ENCODE peak calls at places on chromosome 9, in eight cellular contexts. One of them, this sample, is unnamed. For H3K36me3, the result is how much of the 10 kb centered on the place peaks cover.

GRCh38 chr9:92950359-92950955 is 3.1 kb downstream of the FGD3 start:
- DNase-seq in tibial nerve: no peak
- DNase-seq in effector memory CD4-positive, alpha-beta T cell: no peak
- DNase-seq in pancreas: no peak
- DNase-seq in ovary: no peak
- DNase-seq in left lung: no peak
- DNase-seq in CD8-positive, alpha-beta memory T cell: no peak
- DNase-seq in spleen: no peak
- DNase-seq in this sample: no peak

GRCh38 chr9:20321683-20322082 is 300.6 kb downstream of the MLLT3 start:
- DNase-seq in tibial nerve: no peak
- DNase-seq in effector memory CD4-positive, alpha-beta T cell: peak
- DNase-seq in pancreas: no peak
- DNase-seq in ovary: no peak
- DNase-seq in left lung: no peak
- DNase-seq in CD8-positive, alpha-beta memory T cell: peak
- DNase-seq in spleen: no peak
- DNase-seq in this sample: no peak

GRCh38 chr9:126886897-126887296 is 26.5 kb downstream of the ZBTB34 start:
- DNase-seq in tibial nerve: no peak
- DNase-seq in effector memory CD4-positive, alpha-beta T cell: no peak
- DNase-seq in pancreas: no peak
- DNase-seq in ovary: no peak
- DNase-seq in left lung: no peak
- DNase-seq in CD8-positive, alpha-beta memory T cell: no peak
- DNase-seq in spleen: no peak
- DNase-seq in this sample: no peak

GRCh38 chr9:84751921-84752320 is 82.4 kb downstream of the NTRK2 start:
- DNase-seq in tibial nerve: no peak
- DNase-seq in effector memory CD4-positive, alpha-beta T cell: no peak
- DNase-seq in pancreas: no peak
- DNase-seq in ovary: no peak
- DNase-seq in left lung: no peak
- DNase-seq in CD8-positive, alpha-beta memory T cell: no peak
- DNase-seq in spleen: no peak
- DNase-seq in this sample: no peak

GRCh38 chr9:89617978-89618377 is 13.2 kb downstream of the GADD45G start:
- DNase-seq in tibial nerve: no peak
- DNase-seq in effector memory CD4-positive, alpha-beta T cell: no peak
- DNase-seq in pancreas: peak
- DNase-seq in ovary: no peak
- DNase-seq in left lung: peak
- DNase-seq in CD8-positive, alpha-beta memory T cell: no peak
- DNase-seq in spleen: no peak
- DNase-seq in this sample: no peak

GRCh38 chr9:120711841-120712538 is 2.3 kb downstream of the MEGF9 start:
- DNase-seq in tibial nerve: no peak
- DNase-seq in effector memory CD4-positive, alpha-beta T cell: no peak
- DNase-seq in pancreas: no peak
- DNase-seq in ovary: no peak
- DNase-seq in left lung: no peak
- DNase-seq in CD8-positive, alpha-beta memory T cell: no peak
- DNase-seq in spleen: no peak
- DNase-seq in this sample: no peak

GRCh38 chr9:75238311-75238976 is 150.1 kb downstream of the OSTF1 start:
- DNase-seq in tibial nerve: peak
- DNase-seq in effector memory CD4-positive, alpha-beta T cell: peak
- DNase-seq in pancreas: peak
- DNase-seq in ovary: no peak
- DNase-seq in left lung: peak
- DNase-seq in CD8-positive, alpha-beta memory T cell: peak
- DNase-seq in spleen: no peak
- DNase-seq in this sample: peak

GRCh38 chr9:30815585-30815984 is 1568.9 kb upstream of the ACO1 start:
- DNase-seq in tibial nerve: no peak
- DNase-seq in effector memory CD4-positive, alpha-beta T cell: no peak
- DNase-seq in pancreas: no peak
- DNase-seq in ovary: no peak
- DNase-seq in left lung: no peak
- DNase-seq in CD8-positive, alpha-beta memory T cell: no peak
- DNase-seq in spleen: no peak
- DNase-seq in this sample: peak

GRCh38 chr9:130262061-130262745 is 3.4 kb upstream of the HMCN2 start:
- DNase-seq in tibial nerve: no peak
- DNase-seq in effector memory CD4-positive, alpha-beta T cell: no peak
- DNase-seq in pancreas: no peak
- DNase-seq in ovary: no peak
- DNase-seq in left lung: no peak
- DNase-seq in CD8-positive, alpha-beta memory T cell: no peak
- DNase-seq in spleen: peak
- DNase-seq in this sample: no peak

GRCh38 chr9:126386814-126387213 is 60.2 kb downstream of the MVB12B start:
- DNase-seq in tibial nerve: no peak
- DNase-seq in effector memory CD4-positive, alpha-beta T cell: no peak
- DNase-seq in pancreas: no peak
- DNase-seq in ovary: no peak
- DNase-seq in left lung: no peak
- DNase-seq in CD8-positive, alpha-beta memory T cell: no peak
- DNase-seq in spleen: no peak
- DNase-seq in this sample: no peak

GRCh38 chr9:122379340-122379739 is 8.5 kb downstream of the PTGS1 start:
- DNase-seq in tibial nerve: no peak
- DNase-seq in effector memory CD4-positive, alpha-beta T cell: no peak
- DNase-seq in pancreas: no peak
- DNase-seq in ovary: no peak
- DNase-seq in left lung: no peak
- DNase-seq in CD8-positive, alpha-beta memory T cell: no peak
- DNase-seq in spleen: no peak
- DNase-seq in this sample: no peak

GRCh38 chr9:131744171-131744714 is 4.4 kb upstream of the RAPGEF1 start:
- DNase-seq in tibial nerve: no peak
- DNase-seq in effector memory CD4-positive, alpha-beta T cell: no peak
- DNase-seq in pancreas: peak
- DNase-seq in ovary: no peak
- DNase-seq in left lung: no peak
- DNase-seq in CD8-positive, alpha-beta memory T cell: peak
- DNase-seq in spleen: no peak
- DNase-seq in this sample: no peak

GRCh38 chr9:134600836-134601638 is 40.6 kb upstream of the COL5A1 start:
- DNase-seq in tibial nerve: peak
- DNase-seq in effector memory CD4-positive, alpha-beta T cell: no peak
- DNase-seq in pancreas: no peak
- DNase-seq in ovary: no peak
- DNase-seq in left lung: no peak
- DNase-seq in CD8-positive, alpha-beta memory T cell: no peak
- DNase-seq in spleen: no peak
- DNase-seq in this sample: no peak

GRCh38 chr9:116154976-116155699 is 1.5 kb downstream of the PAPPA start:
- DNase-seq in tibial nerve: no peak
- DNase-seq in effector memory CD4-positive, alpha-beta T cell: no peak
- DNase-seq in pancreas: no peak
- DNase-seq in ovary: peak
- DNase-seq in left lung: peak
- DNase-seq in CD8-positive, alpha-beta memory T cell: no peak
- DNase-seq in spleen: no peak
- DNase-seq in this sample: no peak

DNA sequence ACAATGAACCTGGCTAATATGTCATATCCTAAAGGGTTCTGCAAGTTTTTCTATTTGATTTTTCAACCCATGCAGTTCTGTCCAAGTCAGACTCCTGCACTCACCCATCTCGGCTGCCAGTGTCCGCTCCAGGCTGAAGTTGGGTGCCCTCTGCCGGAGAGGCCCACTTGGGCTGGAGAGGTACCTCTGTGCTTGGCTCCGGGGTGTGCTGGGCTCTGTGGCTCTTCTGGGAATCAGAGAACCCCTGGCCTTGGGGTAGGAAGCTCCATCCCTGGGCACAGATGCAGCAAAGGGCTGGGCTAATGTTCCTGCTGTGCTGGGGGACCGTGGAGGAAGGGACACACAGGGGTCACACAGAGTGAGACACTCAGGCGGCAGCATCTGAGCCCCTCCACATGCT is 26.2 kb downstream of the ORM2 start:
- DNase-seq in tibial nerve: no peak
- DNase-seq in effector memory CD4-positive, alpha-beta T cell: no peak
- DNase-seq in pancreas: no peak
- DNase-seq in ovary: no peak
- DNase-seq in left lung: no peak
- DNase-seq in CD8-positive, alpha-beta memory T cell: no peak
- DNase-seq in spleen: peak
- DNase-seq in this sample: no peak
- H3K36me3 ChIP-seq in tibial nerve: under half
- H3K36me3 ChIP-seq in effector memory CD4-positive, alpha-beta T cell: half or more
- H3K36me3 ChIP-seq in pancreas: under half
- H3K36me3 ChIP-seq in ovary: under half
- H3K36me3 ChIP-seq in left lung: half or more
- H3K36me3 ChIP-seq in CD8-positive, alpha-beta memory T cell: half or more
- H3K36me3 ChIP-seq in spleen: half or more
- H3K36me3 ChIP-seq in this sample: under half

GRCh38 chr9:14961372-14962068 is 51.3 kb upstream of the FREM1 start:
- DNase-seq in tibial nerve: no peak
- DNase-seq in effector memory CD4-positive, alpha-beta T cell: no peak
- DNase-seq in pancreas: peak
- DNase-seq in ovary: no peak
- DNase-seq in left lung: no peak
- DNase-seq in CD8-positive, alpha-beta memory T cell: no peak
- DNase-seq in spleen: no peak
- DNase-seq in this sample: no peak

GRCh38 chr9:14960881-14961280 is 50.7 kb upstream of the FREM1 start:
- DNase-seq in tibial nerve: no peak
- DNase-seq in effector memory CD4-positive, alpha-beta T cell: no peak
- DNase-seq in pancreas: no peak
- DNase-seq in ovary: no peak
- DNase-seq in left lung: no peak
- DNase-seq in CD8-positive, alpha-beta memory T cell: no peak
- DNase-seq in spleen: no peak
- DNase-seq in this sample: no peak

GRCh38 chr9:14958989-14959388 is 48.8 kb upstream of the FREM1 start:
- DNase-seq in tibial nerve: no peak
- DNase-seq in effector memory CD4-positive, alpha-beta T cell: no peak
- DNase-seq in pancreas: no peak
- DNase-seq in ovary: no peak
- DNase-seq in left lung: no peak
- DNase-seq in CD8-positive, alpha-beta memory T cell: no peak
- DNase-seq in spleen: no peak
- DNase-seq in this sample: no peak

GRCh38 chr9:14956162-14956561 is 45.9 kb upstream of the FREM1 start:
- DNase-seq in tibial nerve: no peak
- DNase-seq in effector memory CD4-positive, alpha-beta T cell: no peak
- DNase-seq in pancreas: no peak
- DNase-seq in ovary: no peak
- DNase-seq in left lung: no peak
- DNase-seq in CD8-positive, alpha-beta memory T cell: no peak
- DNase-seq in spleen: no peak
- DNase-seq in this sample: peak

GRCh38 chr9:14957054-14957453 is 46.8 kb upstream of the FREM1 start:
- DNase-seq in tibial nerve: no peak
- DNase-seq in effector memory CD4-positive, alpha-beta T cell: no peak
- DNase-seq in pancreas: no peak
- DNase-seq in ovary: no peak
- DNase-seq in left lung: no peak
- DNase-seq in CD8-positive, alpha-beta memory T cell: no peak
- DNase-seq in spleen: no peak
- DNase-seq in this sample: no peak
- H3K27ac ChIP-seq in tibial nerve: no peak
- H3K27ac ChIP-seq in effector memory CD4-positive, alpha-beta T cell: no peak
- H3K27ac ChIP-seq in pancreas: no peak
- H3K27ac ChIP-seq in ovary: no peak
- H3K27ac ChIP-seq in left lung: no peak
- H3K27ac ChIP-seq in CD8-positive, alpha-beta memory T cell: no peak
- H3K27ac ChIP-seq in spleen: no peak
- H3K27ac ChIP-seq in this sample: no peak

DNA sequence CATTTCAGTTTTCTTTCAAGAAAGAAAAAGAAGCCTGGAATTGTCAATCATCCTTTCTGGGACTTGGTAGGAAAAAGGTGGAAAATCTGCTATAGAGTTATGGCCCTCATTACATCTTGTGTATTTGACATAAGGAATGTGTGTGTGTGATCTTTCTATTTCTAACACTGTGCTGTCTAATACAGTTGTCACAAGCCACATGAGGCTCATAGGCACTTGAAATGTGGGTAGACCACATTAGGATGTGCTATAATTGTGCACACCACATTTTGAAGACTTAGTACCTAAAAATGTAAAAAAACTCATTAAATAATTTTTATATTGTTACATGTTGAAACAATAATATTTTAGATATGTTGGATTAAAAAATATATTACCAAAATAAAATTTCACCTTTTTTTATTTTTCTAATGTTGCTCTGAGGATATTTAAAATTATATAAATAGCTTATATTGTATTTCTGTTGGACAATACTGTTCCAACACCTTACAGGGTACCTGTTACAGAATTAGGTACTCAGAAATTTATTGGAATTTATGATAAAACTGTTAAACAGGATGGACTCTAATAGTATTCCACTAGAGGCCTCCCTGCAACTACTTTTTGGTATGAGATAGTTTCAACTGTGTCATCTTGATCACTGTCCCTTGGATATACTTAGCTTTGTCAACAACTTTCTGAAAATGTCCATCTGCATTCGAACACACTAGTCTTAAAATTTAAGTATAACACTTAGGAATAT is 18.4 kb downstream of the MSANTD3 start:
- DNase-seq in tibial nerve: no peak
- DNase-seq in effector memory CD4-positive, alpha-beta T cell: no peak
- DNase-seq in pancreas: no peak
- DNase-seq in ovary: no peak
- DNase-seq in left lung: no peak
- DNase-seq in CD8-positive, alpha-beta memory T cell: no peak
- DNase-seq in spleen: no peak
- DNase-seq in this sample: no peak
- H3K36me3 ChIP-seq in tibial nerve: under half
- H3K36me3 ChIP-seq in effector memory CD4-positive, alpha-beta T cell: under half
- H3K36me3 ChIP-seq in pancreas: under half
- H3K36me3 ChIP-seq in ovary: under half
- H3K36me3 ChIP-seq in left lung: under half
- H3K36me3 ChIP-seq in CD8-positive, alpha-beta memory T cell: under half
- H3K36me3 ChIP-seq in spleen: under half
- H3K36me3 ChIP-seq in this sample: under half

GRCh38 chr9:95813923-95814322 is 61.6 kb upstream of the ERCC6L2 start:
- DNase-seq in tibial nerve: no peak
- DNase-seq in effector memory CD4-positive, alpha-beta T cell: no peak
- DNase-seq in pancreas: no peak
- DNase-seq in ovary: no peak
- DNase-seq in left lung: no peak
- DNase-seq in CD8-positive, alpha-beta memory T cell: no peak
- DNase-seq in spleen: no peak
- DNase-seq in this sample: peak

GRCh38 chr9:95816716-95817115 is 58.8 kb upstream of the ERCC6L2 start:
- DNase-seq in tibial nerve: no peak
- DNase-seq in effector memory CD4-positive, alpha-beta T cell: no peak
- DNase-seq in pancreas: no peak
- DNase-seq in ovary: no peak
- DNase-seq in left lung: no peak
- DNase-seq in CD8-positive, alpha-beta memory T cell: no peak
- DNase-seq in spleen: no peak
- DNase-seq in this sample: no peak

GRCh38 chr9:95817205-95817604 is 58.3 kb upstream of the ERCC6L2 start:
- DNase-seq in tibial nerve: no peak
- DNase-seq in effector memory CD4-positive, alpha-beta T cell: no peak
- DNase-seq in pancreas: no peak
- DNase-seq in ovary: peak
- DNase-seq in left lung: no peak
- DNase-seq in CD8-positive, alpha-beta memory T cell: no peak
- DNase-seq in spleen: no peak
- DNase-seq in this sample: no peak

GRCh38 chr9:95815961-95816360 is 59.5 kb upstream of the ERCC6L2 start:
- DNase-seq in tibial nerve: no peak
- DNase-seq in effector memory CD4-positive, alpha-beta T cell: no peak
- DNase-seq in pancreas: no peak
- DNase-seq in ovary: no peak
- DNase-seq in left lung: no peak
- DNase-seq in CD8-positive, alpha-beta memory T cell: no peak
- DNase-seq in spleen: no peak
- DNase-seq in this sample: no peak

GRCh38 chr9:95815153-95815552 is 60.3 kb upstream of the ERCC6L2 start:
- DNase-seq in tibial nerve: peak
- DNase-seq in effector memory CD4-positive, alpha-beta T cell: no peak
- DNase-seq in pancreas: no peak
- DNase-seq in ovary: no peak
- DNase-seq in left lung: no peak
- DNase-seq in CD8-positive, alpha-beta memory T cell: no peak
- DNase-seq in spleen: no peak
- DNase-seq in this sample: no peak
- H3K27ac ChIP-seq in tibial nerve: peak
- H3K27ac ChIP-seq in effector memory CD4-positive, alpha-beta T cell: no peak
- H3K27ac ChIP-seq in pancreas: no peak
- H3K27ac ChIP-seq in ovary: no peak
- H3K27ac ChIP-seq in left lung: no peak
- H3K27ac ChIP-seq in CD8-positive, alpha-beta memory T cell: no peak
- H3K27ac ChIP-seq in spleen: no peak
- H3K27ac ChIP-seq in this sample: no peak

This sample was measured in cardiac muscle cell.